ENCODE peak calls at places on chromosomes 7 and 10, in nine cellular contexts. U, A, T, H, K, W, V, D and M are unnamed samples.

GRCh38 chr10:110859206-110859946 is 12.4 kb upstream of the PDCD4 start:
- DNase-seq in T (no peak), K (no peak), A (no peak), W (peak; percentile 48), U (no peak), D (no peak), H (no peak), V (no peak), M (no peak)

GRCh38 chr10:33227489-33227888 is 107.0 kb downstream of the NRP1 start:
- DNase-seq in U (no peak), H (no peak), D (no peak), W (no peak), K (no peak), V (peak; percentile 80), T (no peak), A (no peak), M (no peak)

GRCh38 chr7:123609883-123610239 is 8.2 kb downstream of the ASB15 start:
- DNase-seq in T (no peak), A (no peak), D (no peak), W (no peak), V (no peak), K (no peak), U (no peak), H (no peak), M (no peak)

GRCh38 chr10:60281331-60281730 is 108.3 kb downstream of the ANK3 start:
- DNase-seq in D (no peak), W (no peak), A (peak; percentile 91), V (no peak), U (no peak), K (no peak), H (no peak), T (peak; percentile 57), M (no peak)

GRCh38 chr10:122665946-122666345 is 33.7 kb downstream of the C10orf120 start:
- DNase-seq in D (no peak), U (no peak), A (no peak), H (no peak), V (no peak), W (peak; percentile 24), K (no peak), T (no peak), M (no peak)

GRCh38 chr7:124924906-124925305 is 4.7 kb downstream of the POT1 start:
- DNase-seq in H (no peak), U (no peak), K (no peak), V (peak; percentile 28), D (no peak), W (no peak), T (no peak), A (no peak), M (no peak)

GRCh38 chr7:50221028-50221427 is 83.5 kb upstream of the IKZF1 start:
- DNase-seq in H (no peak), K (no peak), D (no peak), A (no peak), V (no peak), U (no peak), W (peak; percentile 33), T (no peak), M (no peak)

GRCh38 chr7:39942883-39943282 is 7.2 kb upstream of the CDK13 start:
- DNase-seq in V (no peak), U (no peak), D (no peak), W (no peak), A (no peak), H (no peak), K (no peak), T (no peak), M (no peak)

GRCh38 chr7:30612658-30613265 is 18.1 kb downstream of the GARS1 start:
- DNase-seq in K (no peak), H (no peak), U (no peak), T (no peak), V (no peak), D (no peak), W (no peak), A (no peak), M (no peak)

GRCh38 chr7:26522633-26523032 is 231.0 kb downstream of the SNX10 start:
- DNase-seq in H (no peak), A (no peak), K (no peak), W (no peak), V (no peak), T (no peak), U (no peak), D (no peak), M (no peak)

GRCh38 chr10:29554660-29555059 is 80.1 kb downstream of the SVIL start:
- DNase-seq in U (no peak), T (no peak), A (peak; percentile 21), K (no peak), V (no peak), W (no peak), D (no peak), H (no peak), M (no peak)

GRCh38 chr7:139651308-139651707 is 126.5 kb downstream of the HIPK2 start:
- DNase-seq in D (no peak), K (no peak), V (no peak), H (no peak), T (no peak), W (no peak), A (peak; percentile 28), U (no peak), M (no peak)

GRCh38 chr7:881441-882234 is 5.3 kb downstream of the GET4 start:
- DNase-seq in D (no peak), A (no peak), T (no peak), K (no peak), U (no peak), W (no peak), V (no peak), H (no peak), M (no peak)

GRCh38 chr7:117068511-117069155 is 115.3 kb downstream of the ST7 start:
- DNase-seq in U (no peak), W (no peak), H (no peak), K (no peak), A (no peak), V (no peak), T (no peak), D (no peak), M (no peak)

GRCh38 chr10:35194471-35194870 is 67.8 kb downstream of the CREM start:
- DNase-seq in D (no peak), H (no peak), V (peak; percentile 57), K (no peak), W (no peak), U (no peak), A (no peak), T (no peak), M (no peak)

GRCh38 chr7:50598455-50599343 is 33.5 kb upstream of the DDC start:
- DNase-seq in V (no peak), D (no peak), K (no peak), H (no peak), A (no peak), W (no peak), T (no peak), U (no peak), M (no peak)

GRCh38 chr10:61961278-61961677 is 59.8 kb downstream of the ARID5B start:
- DNase-seq in W (no peak), V (no peak), U (no peak), A (no peak), K (no peak), T (no peak), H (no peak), D (no peak), M (no peak)
- TF ChIP-seq CTCF in W (no peak), V (no peak), U (no peak), A (no peak), K (no peak), T (no peak), H (no peak), D (no peak), M (no peak)

GRCh38 chr10:132577350-132578005 is 39.9 kb downstream of the INPP5A start:
- DNase-seq in W (peak; percentile 45), U (no peak), T (no peak), K (no peak), V (no peak), H (peak; percentile 32), A (peak; percentile 22), D (peak; percentile 35), M (no peak)
- TF ChIP-seq CTCF in W (peak; percentile 3), U (no peak), T (peak; percentile 27), K (peak; percentile 7), V (no peak), H (peak; percentile 83), A (peak; percentile 38), D (no peak), M (no peak)

GRCh38 chr10:79438021-79438698 is 7.3 kb downstream of the ZCCHC24 start:
- DNase-seq in W (peak; percentile 39), D (no peak), H (no peak), K (no peak), T (no peak), U (no peak), V (no peak), A (peak; percentile 26), M (no peak)
- TF ChIP-seq CTCF in W (no peak), D (peak; percentile 40), H (peak; percentile 62), K (peak; percentile 29), T (peak; percentile 21), U (peak; percentile 27), V (peak; percentile 57), A (peak; percentile 54), M (no peak)

GRCh38 chr10:11415095-11415494 is 196.4 kb downstream of the USP6NL start:
- DNase-seq in K (no peak), W (no peak), H (no peak), D (no peak), T (no peak), A (no peak), U (no peak), V (no peak), M (no peak)

GRCh38 chr10:11407939-11408338 is 203.5 kb downstream of the USP6NL start:
- DNase-seq in D (no peak), U (no peak), A (no peak), V (no peak), W (peak; percentile 64), H (no peak), T (no peak), K (no peak), M (no peak)

GRCh38 chr10:11414314-11415038 is 197.0 kb downstream of the USP6NL start:
- DNase-seq in W (no peak), T (no peak), A (no peak), D (no peak), K (no peak), H (no peak), V (no peak), U (no peak), M (no peak)

GRCh38 chr10:11409357-11409756 is 202.1 kb downstream of the USP6NL start:
- DNase-seq in V (no peak), U (no peak), H (no peak), A (no peak), K (no peak), D (no peak), T (no peak), W (no peak), M (no peak)

GRCh38 chr10:11411926-11412545 is 199.4 kb downstream of the USP6NL start:
- DNase-seq in W (no peak), U (no peak), A (no peak), T (no peak), K (no peak), V (no peak), H (no peak), D (no peak), M (no peak)
- TF ChIP-seq CTCF in W (no peak), U (peak; percentile 31), A (peak; percentile 16), T (no peak), K (no peak), V (peak; percentile 7), H (peak; percentile 19), D (no peak), M (no peak)